ENCODE peak calls at places on chromosome 1, in six cellular contexts. F, Z, A, I, C and D are unnamed samples.

GRCh38 chr1:47898156-47898825 is 98.9 kb downstream of the TRABD2B start:
- DNase-seq in Z (no peak), C (no peak), I (no peak), F (no peak), A (no peak), D (no peak)

GRCh38 chr1:48250572-48250971 is 28.1 kb downstream of the SLC5A9 start:
- DNase-seq in F (peak; percentile 29), A (no peak), Z (peak; percentile 24), I (no peak), C (no peak), D (no peak)

GRCh38 chr1:198936371-198937083 is 297.7 kb downstream of the PTPRC start:
- DNase-seq in I (peak; percentile 36), F (peak; percentile 32), A (no peak), Z (no peak), C (no peak), D (no peak)

GRCh38 chr1:60149254-60149653 is 75.7 kb upstream of the C1orf87 start:
- DNase-seq in F (peak; percentile 11), Z (peak; percentile 57), A (no peak), I (no peak), C (no peak), D (peak; percentile 5)

GRCh38 chr1:158117854-158118691 is 62.6 kb upstream of the CD1D start:
- DNase-seq in C (peak; percentile 81), Z (peak; percentile 49), A (peak; percentile 32), I (peak; percentile 34), F (peak; percentile 80), D (peak; percentile 36)

GRCh38 chr1:230287674-230288315 is 138.3 kb downstream of the PGBD5 start:
- DNase-seq in A (no peak), Z (no peak), I (no peak), C (no peak), F (no peak), D (no peak)

GRCh38 chr1:150156868-150157603 is 7.3 kb downstream of the PLEKHO1 start:
- DNase-seq in F (no peak), A (no peak), I (peak; percentile 75), Z (no peak), C (no peak), D (no peak)

GRCh38 chr1:19310720-19311502 is 1.0 kb downstream of the AKR7A2 start:
- DNase-seq in F (no peak), Z (peak; percentile 41), A (no peak), C (no peak), I (peak; percentile 18), D (no peak)

GRCh38 chr1:204213668-204214662 is at the start of gene GOLT1A:
- DNase-seq in F (peak; percentile 92), I (peak; percentile 87), Z (peak; percentile 90), A (peak; percentile 82), C (peak; percentile 78), D (peak; percentile 60)

GRCh38 chr1:181482521-181483083 is 715 bp upstream of the CACNA1E start:
- DNase-seq in I (peak; percentile 0), Z (peak; percentile 11), F (peak; percentile 69), A (no peak), C (no peak), D (peak; percentile 65)

GRCh38 chr1:93446837-93447451 is 974 bp upstream of the FNBP1L start:
- DNase-seq in C (peak; percentile 6), Z (peak; percentile 73), A (peak; percentile 57), F (peak; percentile 24), I (no peak), D (no peak)

GRCh38 chr1:76133977-76134376 is 59.4 kb downstream of the ST6GALNAC3 start:
- DNase-seq in A (no peak), C (no peak), I (no peak), F (no peak), Z (no peak), D (no peak)

GRCh38 chr1:157288511-157288910 is 150.3 kb upstream of the ETV3 start:
- DNase-seq in Z (no peak), A (no peak), I (no peak), F (no peak), C (no peak), D (no peak)

GRCh38 chr1:77779529-77780281 is at the start of gene MIGA1:
- DNase-seq in I (peak; percentile 88), F (peak; percentile 93), C (peak; percentile 57), Z (peak; percentile 92), A (peak; percentile 92), D (peak; percentile 69)

GRCh38 chr1:2251786-2252185 is 23.7 kb downstream of the SKI start:
- DNase-seq in A (no peak), I (no peak), F (no peak), Z (no peak), C (no peak), D (no peak)

GRCh38 chr1:165047985-165048384 is 308.5 kb downstream of the LMX1A start:
- DNase-seq in A (no peak), I (no peak), C (no peak), Z (no peak), F (no peak), D (no peak)

GRCh38 chr1:197423006-197423405 is 155.0 kb downstream of the CRB1 start:
- DNase-seq in I (peak; percentile 43), Z (no peak), C (no peak), F (no peak), A (peak; percentile 65), D (no peak)

GRCh38 chr1:40830419-40830943 is 31.7 kb downstream of the CITED4 start:
- DNase-seq in Z (no peak), C (no peak), A (no peak), I (no peak), F (no peak), D (no peak)

GRCh38 chr1:222167111-222167510 is 380.8 kb downstream of the HHIPL2 start:
- DNase-seq in F (peak; percentile 40), A (peak; percentile 85), I (peak; percentile 94), Z (peak; percentile 24), C (peak; percentile 22), D (peak; percentile 38)

GRCh38 chr1:109978761-109979488 is 5.6 kb upstream of the AHCYL1 start:
- DNase-seq in A (no peak), Z (no peak), F (no peak), C (no peak), I (peak; percentile 32), D (no peak)

GRCh38 chr1:109977657-109978378 is 6.7 kb upstream of the AHCYL1 start:
- DNase-seq in C (no peak), A (no peak), I (no peak), Z (no peak), F (no peak), D (no peak)

GRCh38 chr1:109981128-109981379 is 3.5 kb upstream of the AHCYL1 start:
- DNase-seq in F (no peak), A (no peak), I (no peak), C (no peak), Z (no peak), D (no peak)

GRCh38 chr1:109979489-109980091 is 5.0 kb upstream of the AHCYL1 start:
- DNase-seq in F (no peak), Z (no peak), A (peak; percentile 57), I (peak; percentile 71), C (peak; percentile 42), D (no peak)

GRCh38 chr1:109980324-109981127 is 4.0 kb upstream of the AHCYL1 start:
- DNase-seq in I (no peak), Z (peak; percentile 57), C (peak; percentile 59), F (peak; percentile 47), A (peak; percentile 69), D (peak; percentile 41)
- TF ChIP-seq CTCF in I (peak; percentile 42), Z (peak; percentile 72), C (peak; percentile 68), F (peak; percentile 50), A (peak; percentile 88), D (peak; percentile 33)

GRCh38 chr1:54970901-54971300 is 9.5 kb upstream of the TMEM61 start:
- DNase-seq in I (no peak), Z (no peak), C (no peak), F (peak; percentile 4), A (peak; percentile 75), D (no peak)

GRCh38 chr1:54971317-54971791 is 9.1 kb upstream of the TMEM61 start:
- DNase-seq in I (peak; percentile 35), F (peak; percentile 56), C (peak; percentile 36), A (peak; percentile 92), Z (no peak), D (no peak)

GRCh38 chr1:54975709-54976108 is 4.7 kb upstream of the TMEM61 start:
- DNase-seq in I (no peak), C (no peak), Z (no peak), A (no peak), F (no peak), D (no peak)

GRCh38 chr1:54972436-54972835 is 8.0 kb upstream of the TMEM61 start:
- DNase-seq in Z (no peak), A (no peak), I (no peak), C (no peak), F (no peak), D (no peak)

DNA sequence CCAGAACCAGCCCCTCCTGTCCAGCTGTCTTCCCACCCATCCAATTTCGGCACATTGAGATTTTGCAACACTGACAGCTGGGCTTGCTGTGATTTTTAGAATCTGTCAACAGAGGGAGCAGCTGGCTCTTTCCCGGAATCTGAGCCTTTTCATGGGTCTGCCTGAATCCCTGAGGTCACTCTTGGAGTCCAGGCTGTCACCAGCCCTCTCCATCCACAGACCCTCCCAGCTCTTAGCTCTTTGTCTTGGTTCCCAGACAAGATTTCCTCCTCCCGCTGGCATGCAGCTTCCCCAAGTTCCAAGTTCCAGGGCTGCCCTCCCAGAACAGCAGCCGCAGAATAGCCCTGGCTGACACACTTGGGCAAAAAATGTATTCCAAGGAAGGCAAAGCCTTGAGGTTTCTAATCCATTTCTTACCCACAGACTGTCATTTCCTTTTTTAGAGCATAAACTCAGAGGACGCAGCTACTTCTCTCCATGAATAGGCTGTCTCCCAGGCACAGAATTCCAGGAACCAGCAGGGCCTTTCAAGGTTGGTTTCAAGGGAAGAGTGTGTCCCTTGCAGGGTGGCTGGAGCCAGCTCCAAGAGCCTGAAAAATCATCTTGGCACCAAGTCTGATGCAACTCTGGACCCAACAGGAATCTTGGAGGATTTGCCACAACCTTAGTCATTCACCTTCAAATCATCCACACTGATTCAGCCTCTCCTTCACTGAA is 7.1 kb upstream of the TMEM61 start:
- DNase-seq in I (peak; percentile 21), F (no peak), Z (no peak), A (peak; percentile 55), C (peak; percentile 44), D (peak; percentile 48)
- TF ChIP-seq CTCF in I (peak; percentile 45), F (peak; percentile 40), Z (no peak), A (peak; percentile 61), C (peak; percentile 37), D (no peak)

GRCh38 chr1:163170975-163171676 is 31.6 kb downstream of the RGS5 start:
- DNase-seq in C (peak; percentile 13), F (no peak), A (peak; percentile 64), I (peak; percentile 47), Z (no peak), D (no peak)
- TF ChIP-seq CTCF in C (no peak), F (peak; percentile 33), A (peak; percentile 84), I (peak; percentile 51), Z (peak; percentile 19), D (peak; percentile 32)

GRCh38 chr1:11628767-11629166 is 25.5 kb downstream of the FBXO2 start:
- DNase-seq in C (no peak), Z (no peak), F (no peak), I (no peak), A (no peak), D (no peak)
- TF ChIP-seq CTCF in C (no peak), Z (no peak), F (no peak), I (no peak), A (no peak), D (no peak)

DNA sequence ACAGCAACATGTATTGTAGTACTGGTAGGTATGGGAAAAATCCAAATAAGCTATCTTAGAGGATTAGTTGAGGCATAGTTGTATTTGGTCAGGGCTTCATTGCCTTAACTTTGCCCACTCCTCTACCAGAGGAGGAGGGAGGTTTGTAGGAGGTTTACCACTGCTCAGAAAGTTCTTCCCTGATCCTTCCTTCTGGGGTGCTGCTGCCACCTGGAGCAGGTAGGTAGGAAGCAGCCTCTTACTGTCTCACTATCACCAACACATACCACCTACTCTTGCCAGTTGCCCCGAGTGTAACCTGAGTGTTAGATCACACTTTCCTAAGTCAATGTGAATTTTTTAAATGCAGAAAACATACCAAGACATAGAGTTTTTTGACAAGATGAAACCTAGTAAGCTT is 24.1 kb upstream of the ZSWIM5 start:
- DNase-seq in I (no peak), C (no peak), Z (peak; percentile 40), A (peak; percentile 40), F (no peak), D (no peak)
- TF ChIP-seq CTCF in I (no peak), C (no peak), Z (peak; percentile 40), A (peak; percentile 45), F (peak; percentile 5), D (no peak)